ENCODE peak calls at places on chromosomes 12 and 14, in eight cellular contexts. X is NCI-H1092 treated with DMSO at 0.1 percent for 48 hours, K is endothelial cell of umbilical vein, S is GM10248, Z is AG09319, O is NCI-H1436, B is HepG2, I is T-helper 2 cell. M is an unnamed sample.

GRCh38 chr12:75848533-75848932 is 183.0 kb downstream of the PHLDA1 start:
- DNase-seq in X (no peak), K (peak), S (no peak), Z (no peak), O (no peak), B (no peak), I (no peak), M (no peak)

GRCh38 chr12:53198470-53199110 is 8.5 kb downstream of the ITGB7 start:
- DNase-seq in X (no peak), K (no peak), S (no peak), Z (no peak), O (no peak), B (no peak), I (peak), M (no peak)

GRCh38 chr12:14239935-14240872 is 125.3 kb upstream of the ATF7IP start:
- DNase-seq in X (no peak), K (no peak), S (peak), Z (no peak), O (no peak), B (no peak), I (peak), M (no peak)

GRCh38 chr14:22418631-22419030 is 170.4 kb downstream of the DAD1 start:
- DNase-seq in X (no peak), K (no peak), S (peak), Z (no peak), O (no peak), B (no peak), I (no peak), M (no peak)

GRCh38 chr12:18414671-18415070 is 153.4 kb downstream of the PIK3C2G start:
- DNase-seq in X (no peak), K (no peak), S (no peak), Z (no peak), O (no peak), B (no peak), I (no peak), M (no peak)

GRCh38 chr14:94126800-94127199 is 2.6 kb downstream of the IFI27L2 start:
- DNase-seq in X (no peak), K (no peak), S (no peak), Z (no peak), O (no peak), B (no peak), I (no peak), M (no peak)

GRCh38 chr14:68665116-68665515 is 127.8 kb downstream of the ZFP36L1 start:
- DNase-seq in X (no peak), K (peak), S (no peak), Z (no peak), O (no peak), B (no peak), I (no peak), M (no peak)

GRCh38 chr12:108744021-108744897 is 12.9 kb upstream of the CORO1C start:
- DNase-seq in X (no peak), K (no peak), S (no peak), Z (no peak), O (no peak), B (no peak), I (no peak), M (no peak)

GRCh38 chr12:127245437-127245836 is 1021.5 kb upstream of the TMEM132C start:
- DNase-seq in X (no peak), K (no peak), S (no peak), Z (no peak), O (no peak), B (no peak), I (no peak), M (no peak)

GRCh38 chr14:24920265-24921080 is 129.5 kb downstream of the STXBP6 start:
- DNase-seq in X (no peak), K (no peak), S (no peak), Z (no peak), O (no peak), B (no peak), I (no peak), M (no peak)

GRCh38 chr12:132593938-132594358 is 16.4 kb downstream of the LRCOL1 start:
- DNase-seq in X (peak), K (peak), S (peak), Z (peak), O (peak), B (peak), I (no peak), M (peak)

GRCh38 chr14:54366726-54367707 is 29.8 kb upstream of the CDKN3 start:
- DNase-seq in X (peak), K (peak), S (peak), Z (no peak), O (peak), B (peak), I (peak), M (no peak)

GRCh38 chr12:95173392-95174251 is 43.6 kb downstream of the FGD6 start:
- DNase-seq in X (no peak), K (peak), S (no peak), Z (peak), O (no peak), B (no peak), I (no peak), M (no peak)

GRCh38 chr14:105844047-105844630 is 317.8 kb downstream of the TMEM121 start:
- DNase-seq in X (no peak), K (no peak), S (no peak), Z (no peak), O (no peak), B (no peak), I (no peak), M (no peak)

GRCh38 chr14:64818151-64818550 is 61.6 kb downstream of the SPTB start:
- DNase-seq in X (no peak), K (no peak), S (no peak), Z (no peak), O (no peak), B (no peak), I (no peak), M (no peak)

GRCh38 chr14:95191445-95192199 is 34.3 kb upstream of the DICER1 start:
- DNase-seq in X (no peak), K (no peak), S (no peak), Z (no peak), O (no peak), B (no peak), I (no peak), M (no peak)

GRCh38 chr12:29582156-29582555 is 84.7 kb upstream of the OVCH1 start:
- DNase-seq in X (no peak), K (peak), S (no peak), Z (no peak), O (no peak), B (no peak), I (no peak), M (no peak)

GRCh38 chr12:118355838-118356237 is 16.9 kb downstream of the TAOK3 start:
- DNase-seq in X (no peak), K (no peak), S (no peak), Z (no peak), O (no peak), B (no peak), I (no peak), M (no peak)

GRCh38 chr12:46259713-46260112 is 9.1 kb downstream of the SLC38A1 start:
- DNase-seq in X (no peak), K (no peak), S (no peak), Z (no peak), O (no peak), B (no peak), I (no peak), M (no peak)

GRCh38 chr12:93020225-93020997 is 91.3 kb upstream of the EEA1 start:
- DNase-seq in X (no peak), K (peak), S (no peak), Z (no peak), O (no peak), B (peak), I (no peak), M (no peak)

GRCh38 chr12:65170245-65170881 is 980 bp downstream of the LEMD3 start:
- DNase-seq in X (peak), K (peak), S (peak), Z (no peak), O (no peak), B (peak), I (peak), M (no peak)

GRCh38 chr14:84806627-84807026 is 723.3 kb upstream of the FLRT2 start:
- DNase-seq in X (no peak), K (peak), S (no peak), Z (no peak), O (no peak), B (no peak), I (no peak), M (no peak)

GRCh38 chr12:79737875-79738718 is 47.3 kb upstream of the PAWR start:
- DNase-seq in X (peak), K (peak), S (peak), Z (no peak), O (peak), B (peak), I (no peak), M (peak)

GRCh38 chr14:95480109-95480886 is 36.2 kb downstream of the SYNE3 start:
- DNase-seq in X (no peak), K (no peak), S (peak), Z (peak), O (no peak), B (no peak), I (peak), M (no peak)

M was measured in NCI-H1930.